ENCODE peak calls at places on chromosomes 3 and 15, in five cellular contexts. L, Z, C, D and Y are unnamed samples.

GRCh38 chr15:85504739-85505676 is 124.6 kb downstream of the AKAP13 start:
- DNase-seq in D (peak), Z (peak), L (peak), C (no peak), Y (peak)

GRCh38 chr3:38843898-38844297 is 27.9 kb upstream of the SCN10A start:
- DNase-seq in Z (peak), C (no peak), L (peak), D (peak), Y (no peak)

GRCh38 chr3:152320201-152320617 is 51.5 kb downstream of the MBNL1 start:
- DNase-seq in C (no peak), Z (no peak), D (peak), L (no peak), Y (no peak)

GRCh38 chr3:20462723-20463122 is 276.7 kb upstream of the SGO1 start:
- DNase-seq in L (no peak), Z (no peak), C (no peak), D (no peak), Y (no peak)

GRCh38 chr3:185711255-185711870 is 113.5 kb downstream of the IGF2BP2 start:
- DNase-seq in C (no peak), Z (no peak), L (peak), D (no peak), Y (no peak)

GRCh38 chr3:100127792-100128191 is 13.5 kb upstream of the FILIP1L start:
- DNase-seq in L (no peak), Z (no peak), D (no peak), C (no peak), Y (no peak)

GRCh38 chr3:65658398-65658797 is 380.3 kb downstream of the MAGI1 start:
- DNase-seq in L (peak), Z (no peak), D (no peak), C (no peak), Y (no peak)

GRCh38 chr15:20353966-20354883 is 187.4 kb downstream of the GOLGA6L6 start:
- DNase-seq in L (no peak), C (no peak), Z (no peak), D (no peak), Y (peak)

GRCh38 chr15:48671381-48672022 is 26.0 kb upstream of the FBN1 start:
- DNase-seq in L (no peak), Z (no peak), D (peak), C (no peak), Y (no peak)

GRCh38 chr3:119570229-119570628 is 9.1 kb upstream of the ADPRH start:
- DNase-seq in D (no peak), Z (no peak), C (no peak), L (no peak), Y (no peak)

GRCh38 chr15:72782993-72783562 is 480 bp downstream of the ADPGK start:
- DNase-seq in D (no peak), C (peak), L (peak), Z (no peak), Y (no peak)

GRCh38 chr3:63791974-63792373 is 27.1 kb upstream of the C3orf49 start:
- DNase-seq in D (no peak), L (no peak), C (no peak), Z (no peak), Y (no peak)

GRCh38 chr3:159486580-159486979 is 502.1 kb upstream of the IL12A start:
- DNase-seq in L (peak), D (no peak), C (no peak), Z (peak), Y (peak)

GRCh38 chr3:192935441-192935840 is 17.8 kb upstream of the MB21D2 start:
- DNase-seq in C (no peak), D (no peak), Z (no peak), L (no peak), Y (no peak)

GRCh38 chr3:45929042-45929679 is 14.1 kb upstream of the CXCR6 start:
- DNase-seq in L (peak), D (peak), Z (peak), C (no peak), Y (peak)

GRCh38 chr3:11238880-11239279 is 33.3 kb upstream of the ATG7 start:
- DNase-seq in D (no peak), Z (no peak), L (no peak), C (no peak), Y (no peak)

GRCh38 chr3:8201886-8202285 is 299.7 kb upstream of the LMCD1 start:
- DNase-seq in L (no peak), C (no peak), D (no peak), Z (no peak), Y (no peak)

GRCh38 chr3:127911421-127911931 is 3.6 kb upstream of the KBTBD12 start:
- DNase-seq in D (no peak), L (no peak), Z (no peak), C (no peak), Y (no peak)

GRCh38 chr3:61409638-61410037 is 151.7 kb upstream of the PTPRG start:
- DNase-seq in Z (no peak), C (no peak), D (no peak), L (no peak), Y (no peak)

GRCh38 chr3:14452676-14453367 is 50.4 kb downstream of the SLC6A6 start:
- DNase-seq in Z (no peak), L (no peak), D (no peak), C (no peak), Y (peak)

GRCh38 chr3:44343421-44343820 is 4.9 kb downstream of the TCAIM start:
- DNase-seq in C (no peak), D (no peak), Z (no peak), L (no peak), Y (no peak)

GRCh38 chr3:81581966-81582599 is 179.4 kb downstream of the GBE1 start:
- DNase-seq in C (peak), D (peak), L (peak), Z (peak), Y (peak)
- TF ChIP-seq JUNB in C (no peak), D (no peak), L (no peak), Z (no peak), Y (no peak)

GRCh38 chr3:116263842-116264545 is 181.3 kb downstream of the LSAMP start:
- DNase-seq in C (no peak), L (no peak), Z (no peak), D (no peak), Y (no peak)
- TF ChIP-seq JUNB in C (no peak), L (no peak), Z (no peak), D (no peak), Y (no peak)

DNA sequence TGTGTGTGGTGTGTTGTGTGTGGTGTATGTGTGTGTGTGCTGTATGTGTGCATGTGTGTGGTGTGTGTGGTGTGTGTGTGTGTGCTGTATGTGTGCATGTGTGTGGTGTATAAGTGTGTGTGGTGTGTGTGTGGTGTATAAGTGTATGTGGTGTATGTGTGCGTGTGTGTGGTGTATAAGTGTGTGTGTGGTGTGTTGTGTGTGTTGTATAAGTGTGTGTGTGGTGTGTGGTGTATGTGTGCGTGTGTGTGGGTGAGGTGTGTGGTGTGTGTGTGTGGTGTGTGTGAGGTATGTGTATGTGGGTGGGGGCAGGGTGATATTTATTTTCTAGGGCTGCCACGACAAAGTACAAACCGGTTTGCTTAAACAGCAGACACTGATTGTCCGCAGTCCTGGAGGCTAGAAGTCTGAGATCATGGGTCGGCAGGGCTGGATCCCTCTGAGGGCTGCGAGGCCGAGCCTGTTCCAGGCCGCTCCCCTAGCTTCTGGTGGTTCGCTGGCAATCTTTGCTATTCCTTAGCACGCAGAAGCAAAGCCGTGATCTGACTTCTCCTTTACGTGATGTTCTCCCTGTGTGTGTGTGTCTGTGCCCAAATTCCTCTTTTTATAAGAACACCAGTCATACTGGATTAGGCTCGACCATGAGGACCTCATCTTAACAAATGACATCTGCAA is 160.2 kb downstream of the XXYLT1 start:
- DNase-seq in L (no peak), D (no peak), Z (peak), C (no peak), Y (no peak)
- TF ChIP-seq JUNB in L (no peak), D (no peak), Z (no peak), C (no peak), Y (no peak)

DNA sequence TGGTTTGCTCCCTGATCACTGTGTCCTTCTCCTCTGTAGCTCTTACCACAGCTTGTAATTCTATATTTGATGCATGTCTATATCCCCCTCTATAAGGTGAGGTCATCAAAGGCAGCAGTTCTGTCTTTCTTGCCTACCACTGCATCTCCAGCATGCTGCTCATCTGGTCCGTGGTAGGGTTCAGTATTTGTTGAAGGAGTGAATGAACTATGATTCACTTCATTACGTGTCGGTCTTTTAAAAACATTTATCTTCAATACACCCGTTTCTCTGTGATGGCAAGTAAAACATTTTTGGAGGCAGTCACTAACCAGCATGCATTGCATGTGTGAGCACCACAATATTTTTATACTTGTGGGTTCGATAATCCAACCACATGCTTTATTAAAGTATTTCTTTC is 27.6 kb downstream of the CHST14 start:
- DNase-seq in L (no peak), C (no peak), Z (no peak), D (no peak), Y (no peak)
- TF ChIP-seq JUNB in L (no peak), C (no peak), Z (no peak), D (no peak), Y (no peak)

DNA sequence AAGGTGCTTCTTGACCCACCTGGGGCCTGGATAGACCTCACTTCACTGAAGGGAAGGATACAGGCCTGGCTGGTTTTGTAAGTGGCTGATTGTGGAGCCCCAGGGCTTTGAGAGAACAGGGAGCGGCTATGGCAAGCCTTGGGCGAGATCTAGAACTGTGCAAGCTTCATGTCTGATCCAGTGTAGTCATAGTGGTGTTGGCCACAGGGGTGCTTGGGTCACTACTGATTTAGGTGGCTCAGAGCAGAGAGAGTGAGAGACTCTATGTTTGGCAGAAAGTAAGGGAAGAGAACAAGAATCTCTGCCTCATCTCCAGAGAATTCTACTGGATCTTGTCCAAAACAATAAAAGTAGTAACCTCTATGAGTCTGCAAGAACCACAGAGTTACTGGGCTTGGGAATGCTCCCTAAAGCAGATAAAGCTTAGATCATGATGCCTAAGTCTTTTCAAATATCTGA is 394.2 kb upstream of the EPHA3 start:
- DNase-seq in D (no peak), Z (no peak), C (no peak), L (no peak), Y (no peak)
- TF ChIP-seq JUNB in D (no peak), Z (no peak), C (no peak), L (no peak), Y (no peak)

DNA sequence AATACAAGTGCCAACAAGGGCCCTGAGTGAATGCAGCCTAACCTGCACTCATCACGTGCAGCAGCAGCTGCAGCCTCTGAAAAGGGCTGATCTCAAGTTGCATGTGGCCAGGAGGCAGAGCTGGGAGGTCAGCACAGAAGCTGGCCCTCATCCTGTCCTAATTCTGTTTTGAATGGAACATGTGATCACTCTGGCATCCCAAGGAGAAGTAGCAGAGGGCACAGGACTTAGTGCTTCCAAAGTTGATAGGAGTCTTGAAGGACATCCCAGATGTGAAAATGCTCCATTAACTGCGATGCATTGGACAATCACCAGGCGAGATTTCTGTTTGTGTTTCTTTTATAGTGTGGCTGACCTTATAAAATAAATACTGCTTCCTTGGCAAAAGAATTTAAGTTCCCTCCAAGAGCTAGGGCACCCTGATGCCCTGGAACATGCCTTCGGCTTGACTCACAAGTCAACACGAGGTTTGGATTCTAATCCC is 31.6 kb upstream of the STAG1 start:
- DNase-seq in D (no peak), Z (no peak), C (no peak), L (no peak), Y (no peak)
- TF ChIP-seq JUNB in D (no peak), Z (no peak), C (no peak), L (no peak), Y (no peak)

GRCh38 chr15:81887913-81888312 is 157.9 kb downstream of the MEX3B start:
- DNase-seq in C (no peak), D (no peak), L (no peak), Z (no peak), Y (no peak)
- TF ChIP-seq JUNB in C (no peak), D (no peak), L (no peak), Z (no peak), Y (no peak)